ENCODE peak calls at places on chromosomes 16 and 17, in four cellular contexts. One of them, this sample, is unnamed.

GRCh38 chr16:78596996-78597422 is 497.6 kb downstream of the WWOX start:
- DNase-seq in tibial nerve: no peak
- DNase-seq in sciatic nerve: no peak
- DNase-seq in naive thymus-derived CD4-positive, alpha-beta T cell: no peak
- DNase-seq in this sample: no peak

GRCh38 chr17:1996243-1997145 is 28.6 kb downstream of the RTN4RL1 start:
- DNase-seq in tibial nerve: no peak
- DNase-seq in sciatic nerve: no peak
- DNase-seq in naive thymus-derived CD4-positive, alpha-beta T cell: no peak
- DNase-seq in this sample: no peak

GRCh38 chr16:51592013-51592501 is 441.0 kb upstream of the SALL1 start:
- DNase-seq in tibial nerve: no peak
- DNase-seq in sciatic nerve: no peak
- DNase-seq in naive thymus-derived CD4-positive, alpha-beta T cell: no peak
- DNase-seq in this sample: no peak

GRCh38 chr17:2610195-2610594 is 16.7 kb downstream of the PAFAH1B1 start:
- DNase-seq in tibial nerve: no peak
- DNase-seq in sciatic nerve: no peak
- DNase-seq in naive thymus-derived CD4-positive, alpha-beta T cell: no peak
- DNase-seq in this sample: no peak

GRCh38 chr16:24001706-24002105 is 165.9 kb downstream of the PRKCB start:
- DNase-seq in tibial nerve: no peak
- DNase-seq in sciatic nerve: no peak
- DNase-seq in naive thymus-derived CD4-positive, alpha-beta T cell: no peak
- DNase-seq in this sample: no peak

GRCh38 chr17:75570034-75570676 is 17.4 kb upstream of the MYO15B start:
- DNase-seq in tibial nerve: no peak
- DNase-seq in sciatic nerve: no peak
- DNase-seq in naive thymus-derived CD4-positive, alpha-beta T cell: no peak
- DNase-seq in this sample: no peak

GRCh38 chr16:54506691-54507090 is 220.1 kb upstream of the IRX3 start:
- DNase-seq in tibial nerve: no peak
- DNase-seq in sciatic nerve: no peak
- DNase-seq in naive thymus-derived CD4-positive, alpha-beta T cell: no peak
- DNase-seq in this sample: no peak

GRCh38 chr16:64823676-64824075 is 298.2 kb downstream of the CDH11 start:
- DNase-seq in tibial nerve: no peak
- DNase-seq in sciatic nerve: no peak
- DNase-seq in naive thymus-derived CD4-positive, alpha-beta T cell: no peak
- DNase-seq in this sample: no peak

GRCh38 chr17:38867179-38867994 is 2.5 kb upstream of the LASP1 start:
- DNase-seq in tibial nerve: no peak
- DNase-seq in sciatic nerve: peak; percentile 79
- DNase-seq in naive thymus-derived CD4-positive, alpha-beta T cell: peak; percentile 68
- DNase-seq in this sample: peak; percentile 82

GRCh38 chr16:72312862-72313261 is 140.9 kb upstream of the PMFBP1 start:
- DNase-seq in tibial nerve: no peak
- DNase-seq in sciatic nerve: no peak
- DNase-seq in naive thymus-derived CD4-positive, alpha-beta T cell: no peak
- DNase-seq in this sample: no peak

GRCh38 chr17:67528751-67529436 is 151.8 kb downstream of the PITPNC1 start:
- DNase-seq in tibial nerve: peak; percentile 41
- DNase-seq in sciatic nerve: peak; percentile 81
- DNase-seq in naive thymus-derived CD4-positive, alpha-beta T cell: no peak
- DNase-seq in this sample: peak; percentile 80

GRCh38 chr17:10513284-10514067 is 4.9 kb downstream of the MYH1 start:
- DNase-seq in tibial nerve: no peak
- DNase-seq in sciatic nerve: no peak
- DNase-seq in naive thymus-derived CD4-positive, alpha-beta T cell: no peak
- DNase-seq in this sample: no peak

GRCh38 chr17:298791-299450 is 53.7 kb downstream of the RPH3AL start:
- DNase-seq in tibial nerve: peak; percentile 42
- DNase-seq in sciatic nerve: peak; percentile 75
- DNase-seq in naive thymus-derived CD4-positive, alpha-beta T cell: no peak
- DNase-seq in this sample: no peak

GRCh38 chr16:56263711-56264608 is 72.7 kb downstream of the GNAO1 start:
- DNase-seq in tibial nerve: no peak
- DNase-seq in sciatic nerve: no peak
- DNase-seq in naive thymus-derived CD4-positive, alpha-beta T cell: no peak
- DNase-seq in this sample: no peak

GRCh38 chr16:46746821-46747776 is 1.0 kb downstream of the MYLK3 start:
- DNase-seq in tibial nerve: no peak
- DNase-seq in sciatic nerve: peak; percentile 23
- DNase-seq in naive thymus-derived CD4-positive, alpha-beta T cell: no peak
- DNase-seq in this sample: no peak

GRCh38 chr17:67685351-67685750 is 32.4 kb upstream of the NOL11 start:
- DNase-seq in tibial nerve: no peak
- DNase-seq in sciatic nerve: no peak
- DNase-seq in naive thymus-derived CD4-positive, alpha-beta T cell: no peak
- DNase-seq in this sample: no peak

GRCh38 chr16:88005148-88005547 is 53.9 kb downstream of the BANP start:
- DNase-seq in tibial nerve: no peak
- DNase-seq in sciatic nerve: peak; percentile 59
- DNase-seq in naive thymus-derived CD4-positive, alpha-beta T cell: no peak
- DNase-seq in this sample: no peak

GRCh38 chr17:29927546-29927945 is 2.5 kb downstream of the SSH2 start:
- DNase-seq in tibial nerve: no peak
- DNase-seq in sciatic nerve: no peak
- DNase-seq in naive thymus-derived CD4-positive, alpha-beta T cell: no peak
- DNase-seq in this sample: no peak

GRCh38 chr16:65059421-65059980 is 62.4 kb downstream of the CDH11 start:
- DNase-seq in tibial nerve: no peak
- DNase-seq in sciatic nerve: peak; percentile 60
- DNase-seq in naive thymus-derived CD4-positive, alpha-beta T cell: no peak
- DNase-seq in this sample: peak; percentile 86

GRCh38 chr17:60993497-60993896 is 315.8 kb downstream of the BCAS3 start:
- DNase-seq in tibial nerve: no peak
- DNase-seq in sciatic nerve: no peak
- DNase-seq in naive thymus-derived CD4-positive, alpha-beta T cell: no peak
- DNase-seq in this sample: no peak

GRCh38 chr16:592518-593306 is 2.8 kb downstream of the RAB40C start:
- DNase-seq in tibial nerve: peak; percentile 45
- DNase-seq in sciatic nerve: no peak
- DNase-seq in naive thymus-derived CD4-positive, alpha-beta T cell: no peak
- DNase-seq in this sample: no peak

GRCh38 chr17:28160610-28161009 is 118.1 kb downstream of the NLK start:
- DNase-seq in tibial nerve: no peak
- DNase-seq in sciatic nerve: no peak
- DNase-seq in naive thymus-derived CD4-positive, alpha-beta T cell: no peak
- DNase-seq in this sample: no peak

GRCh38 chr17:19533036-19533717 is 477 bp upstream of the SLC47A1 start:
- DNase-seq in tibial nerve: no peak
- DNase-seq in sciatic nerve: no peak
- DNase-seq in naive thymus-derived CD4-positive, alpha-beta T cell: no peak
- DNase-seq in this sample: no peak

GRCh38 chr17:28718317-28718672 is 627 bp upstream of the RAB34 start:
- DNase-seq in tibial nerve: no peak
- DNase-seq in sciatic nerve: no peak
- DNase-seq in naive thymus-derived CD4-positive, alpha-beta T cell: no peak
- DNase-seq in this sample: no peak

GRCh38 chr16:67481561-67482259 is 753 bp upstream of the ATP6V0D1 start:
- DNase-seq in tibial nerve: no peak
- DNase-seq in sciatic nerve: peak; percentile 82
- DNase-seq in naive thymus-derived CD4-positive, alpha-beta T cell: peak; percentile 37
- DNase-seq in this sample: no peak

GRCh38 chr17:28372203-28372944 is 880 bp downstream of the SARM1 start:
- DNase-seq in tibial nerve: no peak
- DNase-seq in sciatic nerve: no peak
- DNase-seq in naive thymus-derived CD4-positive, alpha-beta T cell: no peak
- DNase-seq in this sample: no peak

GRCh38 chr16:26614102-26614864 is 452.4 kb upstream of the C16orf82 start:
- DNase-seq in tibial nerve: no peak
- DNase-seq in sciatic nerve: no peak
- DNase-seq in naive thymus-derived CD4-positive, alpha-beta T cell: no peak
- DNase-seq in this sample: no peak

GRCh38 chr16:12057276-12057675 is 80.7 kb downstream of the SNX29 start:
- DNase-seq in tibial nerve: no peak
- DNase-seq in sciatic nerve: no peak
- DNase-seq in naive thymus-derived CD4-positive, alpha-beta T cell: no peak
- DNase-seq in this sample: no peak

GRCh38 chr16:80742331-80742730 is 62.1 kb downstream of the CDYL2 start:
- DNase-seq in tibial nerve: no peak
- DNase-seq in sciatic nerve: no peak
- DNase-seq in naive thymus-derived CD4-positive, alpha-beta T cell: no peak
- DNase-seq in this sample: no peak

GRCh38 chr16:84607694-84608093 is 10.2 kb downstream of the COTL1 start:
- DNase-seq in tibial nerve: no peak
- DNase-seq in sciatic nerve: no peak
- DNase-seq in naive thymus-derived CD4-positive, alpha-beta T cell: no peak
- DNase-seq in this sample: peak; percentile 18

GRCh38 chr16:1220841-1221627 is 4.0 kb downstream of the TPSG1 start:
- DNase-seq in tibial nerve: no peak
- DNase-seq in sciatic nerve: no peak
- DNase-seq in naive thymus-derived CD4-positive, alpha-beta T cell: no peak
- DNase-seq in this sample: no peak

This sample was measured in C1 segment of cervical spinal cord.